ENCODE peak calls at places on chromosomes 1 and 21, in four cellular contexts. R, C, V and P are unnamed samples.

GRCh38 chr1:19577001-19577400 is 67.1 kb upstream of the NBL1 start:
- DNase-seq in V (no peak), C (no peak), R (no peak), P (no peak)

GRCh38 chr1:156845055-156845952 is 13.6 kb downstream of the INSRR start:
- DNase-seq in R (no peak), V (no peak), C (no peak), P (no peak)

GRCh38 chr21:35467536-35467935 is 418.4 kb upstream of the RUNX1 start:
- DNase-seq in R (no peak), V (no peak), C (no peak), P (no peak)

GRCh38 chr1:107782192-107782845 is 182.7 kb downstream of the VAV3 start:
- DNase-seq in V (peak), C (no peak), R (peak), P (no peak)

GRCh38 chr1:98437540-98437939 is 224.0 kb upstream of the SNX7 start:
- DNase-seq in R (no peak), C (no peak), V (no peak), P (no peak)

GRCh38 chr1:198686069-198686728 is 47.4 kb downstream of the PTPRC start:
- DNase-seq in R (no peak), C (no peak), V (no peak), P (no peak)

GRCh38 chr1:117627562-117628165 is 21.8 kb downstream of the TENT5C start:
- DNase-seq in C (no peak), R (no peak), V (no peak), P (no peak)

GRCh38 chr1:185289880-185290279 is 27.2 kb downstream of the IVNS1ABP start:
- DNase-seq in C (no peak), R (no peak), V (no peak), P (no peak)

GRCh38 chr1:53367503-53368313 is 39.8 kb upstream of the LRP8 start:
- DNase-seq in R (peak), C (peak), V (peak), P (no peak)

GRCh38 chr1:218686258-218686657 is 341.1 kb downstream of the TGFB2 start:
- DNase-seq in R (no peak), V (no peak), C (no peak), P (no peak)

GRCh38 chr1:59561782-59562181 is 253.0 kb upstream of the HOOK1 start:
- DNase-seq in C (no peak), V (no peak), R (no peak), P (no peak)

GRCh38 chr1:111656093-111657017 is 36.8 kb downstream of the RAP1A start:
- DNase-seq in C (no peak), R (no peak), V (no peak), P (no peak)

GRCh38 chr1:1083181-1084027 is 9.3 kb upstream of the RNF223 start:
- DNase-seq in V (no peak), R (no peak), C (peak), P (no peak)

GRCh38 chr1:30748098-30748698 is 9.4 kb downstream of the LAPTM5 start:
- DNase-seq in R (no peak), C (no peak), V (no peak), P (no peak)

GRCh38 chr1:163544441-163544840 is 222.7 kb downstream of the NUF2 start:
- DNase-seq in V (no peak), C (no peak), R (no peak), P (no peak)

GRCh38 chr1:156193488-156194299 is at the start of gene SLC25A44:
- DNase-seq in R (peak), C (peak), V (peak), P (peak)

GRCh38 chr1:208174736-208175507 is 69.3 kb downstream of the PLXNA2 start:
- DNase-seq in C (no peak), V (no peak), R (no peak), P (no peak)

GRCh38 chr1:118225471-118225870 is 40.4 kb upstream of the SPAG17 start:
- DNase-seq in R (no peak), C (no peak), V (no peak), P (no peak)

GRCh38 chr21:38151021-38151645 is 105.7 kb upstream of the KCNJ15 start:
- DNase-seq in V (no peak), C (no peak), R (no peak), P (no peak)

GRCh38 chr21:45618846-45619485 is 24.6 kb upstream of the PCBP3 start:
- DNase-seq in V (no peak), R (no peak), C (no peak), P (no peak)

GRCh38 chr1:246043556-246043955 is 463.5 kb downstream of the SMYD3 start:
- DNase-seq in C (no peak), V (no peak), R (no peak), P (no peak)

GRCh38 chr1:201307760-201308499 is 24.6 kb downstream of the PKP1 start:
- DNase-seq in R (no peak), V (no peak), C (no peak), P (no peak)